ENCODE peak calls at places on chromosomes 6 and 20, in nine cellular contexts. J is AG04450; Y is RWPE1; L is right lobe of liver; V is testis; W is A549; O is WTC11; H is fibroblast of mammary gland; N is CD4-positive, alpha-beta T cell. G is an unnamed sample.

GRCh38 chr6:33028220-33028849 is 18.9 kb upstream of the HLA-DOA start:
- DNase-seq in J (no peak), Y (no peak), L (no peak), V (no peak), W (no peak), O (no peak), H (no peak), N (no peak), G (no peak)

GRCh38 chr6:11332463-11332862 is 100.0 kb upstream of the NEDD9 start:
- DNase-seq in J (no peak), Y (no peak), L (no peak), V (no peak), W (no peak), O (no peak), H (no peak), N (no peak), G (no peak)

GRCh38 chr6:9131616-9132015 is 696.3 kb upstream of the SLC35B3 start:
- DNase-seq in J (no peak), Y (no peak), L (peak; percentile 69), V (peak; percentile 38), W (no peak), O (no peak), H (no peak), N (no peak), G (no peak)

GRCh38 chr6:88115307-88115706 is 50.8 kb downstream of the CNR1 start:
- DNase-seq in J (no peak), Y (no peak), L (no peak), V (no peak), W (no peak), O (no peak), H (no peak), N (no peak), G (no peak)

GRCh38 chr6:12679291-12679690 is 37.3 kb upstream of the PHACTR1 start:
- DNase-seq in J (no peak), Y (no peak), L (no peak), V (no peak), W (no peak), O (no peak), H (no peak), N (no peak), G (no peak)

GRCh38 chr6:50862172-50862571 is 43.5 kb downstream of the TFAP2B start:
- DNase-seq in J (no peak), Y (no peak), L (no peak), V (no peak), W (no peak), O (no peak), H (no peak), N (no peak), G (no peak)

GRCh38 chr6:138596126-138596525 is 96.8 kb upstream of the NHSL1 start:
- DNase-seq in J (no peak), Y (no peak), L (no peak), V (no peak), W (no peak), O (no peak), H (no peak), N (no peak), G (no peak)

GRCh38 chr20:3805594-3806264 is 9.6 kb downstream of the CDC25B start:
- DNase-seq in J (no peak), Y (peak; percentile 62), L (no peak), V (no peak), W (peak; percentile 72), O (no peak), H (peak; percentile 83), N (no peak), G (no peak)

GRCh38 chr20:4898282-4898681 is 103.0 kb downstream of the SLC23A2 start:
- DNase-seq in J (peak; percentile 43), Y (peak; percentile 91), L (no peak), V (no peak), W (no peak), O (no peak), H (peak; percentile 89), N (no peak), G (peak; percentile 67)

GRCh38 chr6:143755301-143755744 is 77.6 kb downstream of the PHACTR2 start:
- DNase-seq in J (no peak), Y (no peak), L (no peak), V (no peak), W (peak; percentile 51), O (no peak), H (peak; percentile 35), N (no peak), G (no peak)

GRCh38 chr20:951384-952169 is 35.4 kb upstream of the ANGPT4 start:
- DNase-seq in J (no peak), Y (no peak), L (no peak), V (no peak), W (peak; percentile 19), O (no peak), H (no peak), N (no peak), G (no peak)

GRCh38 chr6:24064832-24065231 is 61.2 kb upstream of the NRSN1 start:
- DNase-seq in J (no peak), Y (no peak), L (no peak), V (no peak), W (no peak), O (no peak), H (peak; percentile 43), N (no peak), G (no peak)
- TF ChIP-seq CTCF in J (no peak), Y (no peak), L (no peak), V (no peak), W (no peak), O (no peak), H (no peak), N (no peak), G (no peak)

GRCh38 chr6:108114861-108115597 is 40.5 kb upstream of the OSTM1 start:
- DNase-seq in J (peak; percentile 8), Y (no peak), L (peak; percentile 76), V (peak; percentile 54), W (peak; percentile 41), O (peak; percentile 74), H (peak; percentile 67), N (no peak), G (peak; percentile 54)

GRCh38 chr6:108113557-108114519 is 39.3 kb upstream of the OSTM1 start:
- DNase-seq in J (peak; percentile 8), Y (peak; percentile 75), L (no peak), V (peak; percentile 28), W (peak; percentile 34), O (peak; percentile 67), H (peak; percentile 58), N (no peak), G (peak; percentile 64)

GRCh38 chr6:108116781-108117426 is 42.4 kb upstream of the OSTM1 start:
- DNase-seq in J (no peak), Y (no peak), L (no peak), V (no peak), W (no peak), O (no peak), H (no peak), N (no peak), G (no peak)

GRCh38 chr6:108116424-108116780 is 41.9 kb upstream of the OSTM1 start:
- DNase-seq in J (no peak), Y (no peak), L (no peak), V (no peak), W (no peak), O (no peak), H (no peak), N (no peak), G (no peak)

GRCh38 chr6:108115598-108116058 is 41.1 kb upstream of the OSTM1 start:
- DNase-seq in J (no peak), Y (no peak), L (peak; percentile 63), V (peak; percentile 42), W (peak; percentile 76), O (peak; percentile 66), H (peak; percentile 39), N (no peak), G (peak; percentile 77)
- TF ChIP-seq CTCF in J (peak; percentile 35), Y (peak; percentile 35), L (peak; percentile 44), V (no peak), W (peak; percentile 54), O (no peak), H (peak; percentile 32), N (no peak), G (peak; percentile 46)

GRCh38 chr6:35259194-35259945 is at the start of gene ZNF76:
- DNase-seq in J (peak; percentile 91), Y (peak; percentile 99), L (peak; percentile 99), V (peak; percentile 99), W (peak; percentile 96), O (peak; percentile 97), H (peak; percentile 95), N (peak; percentile 90), G (peak; percentile 100)

GRCh38 chr6:35258336-35258735 is 1.2 kb upstream of the ZNF76 start:
- DNase-seq in J (no peak), Y (no peak), L (no peak), V (no peak), W (no peak), O (no peak), H (no peak), N (no peak), G (no peak)

GRCh38 chr6:35260642-35261570 is 1.4 kb downstream of the ZNF76 start:
- DNase-seq in J (no peak), Y (no peak), L (no peak), V (no peak), W (no peak), O (no peak), H (peak; percentile 8), N (no peak), G (no peak)

GRCh38 chr6:35259946-35260626 is 551 bp downstream of the ZNF76 start:
- DNase-seq in J (no peak), Y (peak; percentile 86), L (peak; percentile 88), V (peak; percentile 73), W (peak; percentile 82), O (peak; percentile 85), H (peak; percentile 23), N (peak; percentile 60), G (peak; percentile 80)

GRCh38 chr6:35258858-35259193 is 709 bp upstream of the ZNF76 start:
- DNase-seq in J (no peak), Y (peak; percentile 52), L (no peak), V (peak; percentile 65), W (no peak), O (no peak), H (peak; percentile 54), N (no peak), G (peak; percentile 62)
- TF ChIP-seq CTCF in J (peak; percentile 30), Y (no peak), L (no peak), V (no peak), W (no peak), O (no peak), H (peak; percentile 18), N (no peak), G (no peak)

GRCh38 chr6:168119539-168119938 is 40.5 kb upstream of the FRMD1 start:
- DNase-seq in J (no peak), Y (no peak), L (no peak), V (no peak), W (no peak), O (no peak), H (no peak), N (no peak), G (no peak)

GRCh38 chr6:168116446-168116974 is 37.5 kb upstream of the FRMD1 start:
- DNase-seq in J (no peak), Y (no peak), L (no peak), V (no peak), W (no peak), O (no peak), H (no peak), N (no peak), G (no peak)

GRCh38 chr6:168116975-168117899 is 38.2 kb upstream of the FRMD1 start:
- DNase-seq in J (no peak), Y (no peak), L (peak; percentile 64), V (no peak), W (no peak), O (no peak), H (no peak), N (no peak), G (no peak)

GRCh38 chr6:168118935-168119334 is 39.9 kb upstream of the FRMD1 start:
- DNase-seq in J (no peak), Y (no peak), L (no peak), V (peak; percentile 9), W (no peak), O (no peak), H (no peak), N (no peak), G (no peak)

GRCh38 chr6:168117942-168118341 is 38.9 kb upstream of the FRMD1 start:
- DNase-seq in J (no peak), Y (no peak), L (no peak), V (no peak), W (no peak), O (no peak), H (no peak), N (no peak), G (no peak)
- TF ChIP-seq CTCF in J (peak; percentile 45), Y (no peak), L (peak; percentile 36), V (no peak), W (no peak), O (no peak), H (peak; percentile 12), N (no peak), G (peak; percentile 17)

G was measured in Calu3.